ENCODE peak calls at places on chromosomes 12 and 14, in ten cellular contexts. One of them, this sample, is unnamed.

GRCh38 chr12:104199964-104200363 is 15.6 kb upstream of the TXNRD1 start:
- DNase-seq in substantia nigra: no peak
- DNase-seq in D341Med: no peak
- DNase-seq in brain microvascular endothelial cell: no peak
- DNase-seq in LoVo: no peak
- DNase-seq in skeletal muscle cell: no peak
- DNase-seq in EL: no peak
- DNase-seq in AG04449: no peak
- DNase-seq in activated T-cell treated with anti-CD3 and anti-CD28 coated beads, Interleukin-2, amount 50 U/mL, for 72 hours: no peak
- DNase-seq in sciatic nerve: no peak
- DNase-seq in this sample: no peak

GRCh38 chr14:58108717-58109116 is 43.3 kb downstream of the ARMH4 start:
- DNase-seq in LoVo: no peak
- DNase-seq in activated T-cell treated with anti-CD3 and anti-CD28 coated beads, Interleukin-2, amount 50 U/mL, for 72 hours: no peak
- DNase-seq in brain microvascular endothelial cell: no peak
- DNase-seq in AG04449: no peak
- DNase-seq in D341Med: no peak
- DNase-seq in sciatic nerve: no peak
- DNase-seq in EL: no peak
- DNase-seq in substantia nigra: no peak
- DNase-seq in skeletal muscle cell: no peak
- DNase-seq in this sample: no peak

GRCh38 chr14:102316048-102316745 is 3.3 kb upstream of the ZNF839 start:
- DNase-seq in skeletal muscle cell: peak
- DNase-seq in substantia nigra: no peak
- DNase-seq in brain microvascular endothelial cell: peak
- DNase-seq in AG04449: no peak
- DNase-seq in activated T-cell treated with anti-CD3 and anti-CD28 coated beads, Interleukin-2, amount 50 U/mL, for 72 hours: peak
- DNase-seq in LoVo: peak
- DNase-seq in sciatic nerve: peak
- DNase-seq in D341Med: no peak
- DNase-seq in EL: peak
- DNase-seq in this sample: peak

GRCh38 chr12:85301054-85301453 is 21.0 kb downstream of the ALX1 start:
- DNase-seq in activated T-cell treated with anti-CD3 and anti-CD28 coated beads, Interleukin-2, amount 50 U/mL, for 72 hours: no peak
- DNase-seq in D341Med: no peak
- DNase-seq in substantia nigra: no peak
- DNase-seq in LoVo: no peak
- DNase-seq in skeletal muscle cell: no peak
- DNase-seq in EL: no peak
- DNase-seq in AG04449: no peak
- DNase-seq in sciatic nerve: no peak
- DNase-seq in brain microvascular endothelial cell: no peak
- DNase-seq in this sample: no peak

GRCh38 chr14:65334765-65335411 is 77.6 kb upstream of the FUT8 start:
- DNase-seq in activated T-cell treated with anti-CD3 and anti-CD28 coated beads, Interleukin-2, amount 50 U/mL, for 72 hours: no peak
- DNase-seq in EL: no peak
- DNase-seq in substantia nigra: no peak
- DNase-seq in brain microvascular endothelial cell: no peak
- DNase-seq in AG04449: no peak
- DNase-seq in D341Med: no peak
- DNase-seq in sciatic nerve: no peak
- DNase-seq in skeletal muscle cell: no peak
- DNase-seq in LoVo: peak
- DNase-seq in this sample: no peak

GRCh38 chr14:67397536-67397935 is 14.4 kb downstream of the PLEK2 start:
- DNase-seq in AG04449: no peak
- DNase-seq in D341Med: no peak
- DNase-seq in activated T-cell treated with anti-CD3 and anti-CD28 coated beads, Interleukin-2, amount 50 U/mL, for 72 hours: no peak
- DNase-seq in LoVo: no peak
- DNase-seq in skeletal muscle cell: no peak
- DNase-seq in substantia nigra: no peak
- DNase-seq in sciatic nerve: no peak
- DNase-seq in EL: no peak
- DNase-seq in brain microvascular endothelial cell: no peak
- DNase-seq in this sample: no peak

GRCh38 chr14:33508663-33509062 is 442.2 kb downstream of the EGLN3 start:
- DNase-seq in LoVo: no peak
- DNase-seq in AG04449: no peak
- DNase-seq in substantia nigra: no peak
- DNase-seq in D341Med: no peak
- DNase-seq in activated T-cell treated with anti-CD3 and anti-CD28 coated beads, Interleukin-2, amount 50 U/mL, for 72 hours: no peak
- DNase-seq in EL: no peak
- DNase-seq in brain microvascular endothelial cell: peak
- DNase-seq in skeletal muscle cell: peak
- DNase-seq in sciatic nerve: no peak
- DNase-seq in this sample: no peak

GRCh38 chr14:68884031-68885030 is 91.5 kb upstream of the ZFP36L1 start:
- DNase-seq in activated T-cell treated with anti-CD3 and anti-CD28 coated beads, Interleukin-2, amount 50 U/mL, for 72 hours: no peak
- DNase-seq in brain microvascular endothelial cell: peak
- DNase-seq in skeletal muscle cell: peak
- DNase-seq in EL: peak
- DNase-seq in D341Med: no peak
- DNase-seq in AG04449: peak
- DNase-seq in substantia nigra: no peak
- DNase-seq in sciatic nerve: peak
- DNase-seq in LoVo: peak
- DNase-seq in this sample: peak

GRCh38 chr14:69299286-69300035 is 39.5 kb downstream of the GALNT16 start:
- DNase-seq in skeletal muscle cell: no peak
- DNase-seq in activated T-cell treated with anti-CD3 and anti-CD28 coated beads, Interleukin-2, amount 50 U/mL, for 72 hours: no peak
- DNase-seq in AG04449: no peak
- DNase-seq in LoVo: no peak
- DNase-seq in D341Med: peak
- DNase-seq in EL: no peak
- DNase-seq in sciatic nerve: peak
- DNase-seq in brain microvascular endothelial cell: no peak
- DNase-seq in substantia nigra: no peak
- DNase-seq in this sample: no peak

GRCh38 chr12:65643171-65643570 is 181.1 kb upstream of the HMGA2 start:
- DNase-seq in activated T-cell treated with anti-CD3 and anti-CD28 coated beads, Interleukin-2, amount 50 U/mL, for 72 hours: no peak
- DNase-seq in substantia nigra: no peak
- DNase-seq in LoVo: no peak
- DNase-seq in D341Med: no peak
- DNase-seq in EL: no peak
- DNase-seq in skeletal muscle cell: no peak
- DNase-seq in sciatic nerve: no peak
- DNase-seq in brain microvascular endothelial cell: no peak
- DNase-seq in AG04449: no peak
- DNase-seq in this sample: peak

GRCh38 chr14:101215936-101216335 is 312.4 kb upstream of the RTL1 start:
- DNase-seq in brain microvascular endothelial cell: no peak
- DNase-seq in D341Med: no peak
- DNase-seq in activated T-cell treated with anti-CD3 and anti-CD28 coated beads, Interleukin-2, amount 50 U/mL, for 72 hours: no peak
- DNase-seq in skeletal muscle cell: no peak
- DNase-seq in substantia nigra: no peak
- DNase-seq in EL: no peak
- DNase-seq in sciatic nerve: peak
- DNase-seq in LoVo: no peak
- DNase-seq in AG04449: no peak
- DNase-seq in this sample: no peak

GRCh38 chr12:124622326-124622725 is 54.9 kb upstream of the NCOR2 start:
- DNase-seq in skeletal muscle cell: no peak
- DNase-seq in LoVo: no peak
- DNase-seq in brain microvascular endothelial cell: no peak
- DNase-seq in sciatic nerve: no peak
- DNase-seq in EL: no peak
- DNase-seq in AG04449: no peak
- DNase-seq in substantia nigra: no peak
- DNase-seq in activated T-cell treated with anti-CD3 and anti-CD28 coated beads, Interleukin-2, amount 50 U/mL, for 72 hours: no peak
- DNase-seq in D341Med: no peak
- DNase-seq in this sample: no peak